ENCODE peak calls at places on chromosomes 4 and X, in six cellular contexts. E is esophagus muscularis mucosa, W is adrenal gland, M is HCT116, A is IMR-90, R is transverse colon. S is an unnamed sample.

GRCh38 chrX:75106772-75107171 is 49.3 kb downstream of the ABCB7 start:
- DNase-seq in A (no peak), R (no peak), M (no peak), E (no peak), W (no peak), S (no peak)

GRCh38 chr4:10180927-10181744 is 64.5 kb upstream of the WDR1 start:
- DNase-seq in E (no peak), R (no peak), A (peak), W (no peak), M (no peak), S (peak)

GRCh38 chrX:46722742-46723568 is 36.0 kb downstream of the SLC9A7 start:
- DNase-seq in E (no peak), R (no peak), M (no peak), A (peak), W (no peak), S (no peak)

GRCh38 chr4:86762649-86763048 is 86.5 kb downstream of the SLC10A6 start:
- DNase-seq in R (no peak), M (no peak), E (no peak), A (no peak), W (no peak), S (no peak)

GRCh38 chr4:188008377-188008776 is 12.8 kb downstream of the ZFP42 start:
- DNase-seq in M (no peak), W (no peak), A (peak), E (no peak), R (no peak), S (no peak)

GRCh38 chr4:124997907-124998306 is 285.4 kb upstream of the ANKRD50 start:
- DNase-seq in E (no peak), R (no peak), A (no peak), W (no peak), M (no peak), S (no peak)

GRCh38 chrX:150567645-150568319 is 639 bp upstream of the MTM1 start:
- DNase-seq in M (no peak), A (no peak), R (no peak), W (no peak), E (no peak), S (no peak)

GRCh38 chr4:153438916-153439756 is 27.0 kb upstream of the TMEM131L start:
- DNase-seq in A (no peak), M (no peak), W (no peak), E (no peak), R (no peak), S (no peak)

GRCh38 chr4:16278178-16278577 is 51.9 kb upstream of the TAPT1 start:
- DNase-seq in A (no peak), M (no peak), W (no peak), R (no peak), E (no peak), S (no peak)

GRCh38 chr4:165208741-165209388 is 1.5 kb downstream of the KLHL2 start:
- DNase-seq in E (no peak), A (no peak), R (no peak), W (no peak), M (no peak), S (peak)

GRCh38 chr4:112813790-112814189 is 176.8 kb downstream of the LARP7 start:
- DNase-seq in W (no peak), R (no peak), A (peak), E (no peak), M (no peak), S (no peak)

GRCh38 chrX:54484666-54485065 is 11.4 kb downstream of the FGD1 start:
- DNase-seq in W (no peak), E (no peak), M (no peak), A (no peak), R (no peak), S (no peak)

GRCh38 chr4:169649545-169650226 is 29.3 kb downstream of the CLCN3 start:
- DNase-seq in R (no peak), E (no peak), M (no peak), W (peak), A (no peak), S (peak)

GRCh38 chrX:96432647-96433046 is 252.0 kb upstream of the DIAPH2 start:
- DNase-seq in W (no peak), E (no peak), R (no peak), A (no peak), M (no peak), S (no peak)

GRCh38 chr4:172270421-172270820 is 457.2 kb downstream of the GALNTL6 start:
- DNase-seq in W (no peak), A (no peak), M (no peak), R (no peak), E (no peak), S (no peak)

GRCh38 chr4:6474705-6475457 is 2.5 kb upstream of the PPP2R2C start:
- DNase-seq in A (no peak), E (peak), W (no peak), R (no peak), M (no peak), S (no peak)

GRCh38 chr4:114383721-114384120 is 214.9 kb upstream of the UGT8 start:
- DNase-seq in R (no peak), A (peak), W (no peak), M (peak), E (no peak), S (no peak)

GRCh38 chr4:107243141-107243779 is 207.1 kb upstream of the DKK2 start:
- DNase-seq in M (no peak), R (peak), W (peak), A (no peak), E (no peak), S (no peak)

GRCh38 chr4:52889778-52890400 is 27.8 kb downstream of the RASL11B start:
- DNase-seq in A (no peak), R (no peak), M (no peak), E (no peak), W (no peak), S (no peak)

GRCh38 chrX:111615227-111615626 is 65.7 kb upstream of the ALG13 start:
- DNase-seq in A (no peak), W (no peak), R (no peak), E (no peak), M (no peak), S (no peak)

GRCh38 chr4:1793496-1793840 is 375 bp downstream of the FGFR3 start:
- DNase-seq in R (peak), E (no peak), A (no peak), W (peak), M (no peak), S (peak)

GRCh38 chrX:71181910-71182799 is 37.5 kb downstream of the NLGN3 start:
- DNase-seq in W (peak), A (peak), E (peak), M (peak), R (peak), S (peak)
- TF ChIP-seq POLR2A in W (peak), A (peak), E (no peak), M (no peak), R (peak), S (peak)

GRCh38 chrX:23784487-23785301 is 1.7 kb downstream of the SAT1 start:
- DNase-seq in M (no peak), W (no peak), A (peak), R (no peak), E (no peak), S (peak)
- TF ChIP-seq POLR2A in M (no peak), W (no peak), A (peak), R (peak), E (no peak), S (no peak)

DNA sequence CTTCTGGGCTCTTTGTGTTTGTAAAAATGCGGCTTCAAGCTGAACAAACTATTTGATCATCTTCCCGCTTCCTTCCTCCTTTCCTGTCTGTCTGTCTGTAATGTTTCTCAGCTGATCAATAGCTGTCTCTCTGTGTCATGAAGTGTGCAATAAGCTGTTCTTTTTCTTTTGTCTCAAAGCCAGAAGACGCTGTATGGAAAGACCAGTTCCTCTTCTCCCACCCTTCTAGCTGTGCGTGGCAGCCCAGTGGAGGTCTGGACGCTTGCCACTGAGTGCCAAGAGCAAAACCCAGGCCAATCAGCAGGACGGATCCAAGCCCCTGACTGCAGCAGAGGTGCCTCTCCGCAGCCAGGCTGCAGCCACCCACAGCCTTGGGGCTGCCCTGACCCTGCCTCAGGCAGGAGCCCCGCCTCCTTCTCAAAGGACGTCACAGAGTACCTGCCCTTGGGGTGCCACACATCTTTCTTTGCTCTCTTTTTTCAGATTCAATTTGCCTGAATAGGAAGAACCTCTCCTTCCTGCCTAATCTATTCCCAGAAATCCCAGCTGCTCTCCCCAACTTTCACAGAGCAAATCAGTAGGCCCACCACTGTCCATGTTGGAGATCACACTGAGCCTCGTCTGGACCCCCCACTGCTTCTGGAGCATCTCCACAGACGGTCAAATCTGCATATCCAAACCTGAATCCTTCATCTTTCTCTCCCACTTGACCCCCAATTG is 59.1 kb downstream of the MAML3 start:
- DNase-seq in W (peak), A (peak), E (peak), R (peak), M (no peak), S (peak)
- TF ChIP-seq POLR2A in W (peak), A (no peak), E (no peak), R (no peak), M (no peak), S (no peak)

DNA sequence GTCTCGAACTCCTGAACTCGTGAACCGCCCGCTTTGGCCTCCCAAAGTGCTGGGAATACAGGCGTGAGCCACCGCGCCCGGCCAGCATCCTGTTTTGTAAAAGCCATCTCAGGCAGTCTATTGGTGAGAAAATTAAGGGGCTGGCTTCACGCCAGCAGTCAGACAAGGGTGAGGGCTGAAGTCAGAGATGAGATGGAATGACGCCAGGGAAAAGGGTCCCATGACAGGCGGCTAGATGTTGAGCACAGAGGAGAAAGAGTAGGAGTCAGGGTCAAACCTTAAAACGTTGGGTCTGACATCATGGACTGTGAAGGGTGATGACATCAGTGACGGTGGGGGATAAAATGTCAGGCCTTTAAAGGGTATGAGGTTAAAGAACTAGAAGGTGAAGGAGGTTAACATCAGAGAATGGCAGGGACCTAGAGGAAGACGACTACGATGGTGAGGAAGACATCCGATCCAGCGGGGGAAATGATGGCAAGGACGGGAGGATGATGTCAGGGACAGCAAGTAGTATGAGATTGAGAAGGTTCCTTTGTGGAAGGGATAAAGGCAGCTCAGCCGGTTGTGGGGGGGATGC is 504 bp upstream of the RBM3 start:
- DNase-seq in A (no peak), M (no peak), E (no peak), R (peak), W (peak), S (no peak)
- TF ChIP-seq POLR2A in A (no peak), M (no peak), E (no peak), R (no peak), W (no peak), S (no peak)

GRCh38 chr4:102344955-102345794 is at the start of gene SLC39A8:
- DNase-seq in E (peak), R (peak), M (peak), A (peak), W (peak), S (peak)
- TF ChIP-seq POLR2A in E (no peak), R (peak), M (peak), A (no peak), W (peak), S (peak)

DNA sequence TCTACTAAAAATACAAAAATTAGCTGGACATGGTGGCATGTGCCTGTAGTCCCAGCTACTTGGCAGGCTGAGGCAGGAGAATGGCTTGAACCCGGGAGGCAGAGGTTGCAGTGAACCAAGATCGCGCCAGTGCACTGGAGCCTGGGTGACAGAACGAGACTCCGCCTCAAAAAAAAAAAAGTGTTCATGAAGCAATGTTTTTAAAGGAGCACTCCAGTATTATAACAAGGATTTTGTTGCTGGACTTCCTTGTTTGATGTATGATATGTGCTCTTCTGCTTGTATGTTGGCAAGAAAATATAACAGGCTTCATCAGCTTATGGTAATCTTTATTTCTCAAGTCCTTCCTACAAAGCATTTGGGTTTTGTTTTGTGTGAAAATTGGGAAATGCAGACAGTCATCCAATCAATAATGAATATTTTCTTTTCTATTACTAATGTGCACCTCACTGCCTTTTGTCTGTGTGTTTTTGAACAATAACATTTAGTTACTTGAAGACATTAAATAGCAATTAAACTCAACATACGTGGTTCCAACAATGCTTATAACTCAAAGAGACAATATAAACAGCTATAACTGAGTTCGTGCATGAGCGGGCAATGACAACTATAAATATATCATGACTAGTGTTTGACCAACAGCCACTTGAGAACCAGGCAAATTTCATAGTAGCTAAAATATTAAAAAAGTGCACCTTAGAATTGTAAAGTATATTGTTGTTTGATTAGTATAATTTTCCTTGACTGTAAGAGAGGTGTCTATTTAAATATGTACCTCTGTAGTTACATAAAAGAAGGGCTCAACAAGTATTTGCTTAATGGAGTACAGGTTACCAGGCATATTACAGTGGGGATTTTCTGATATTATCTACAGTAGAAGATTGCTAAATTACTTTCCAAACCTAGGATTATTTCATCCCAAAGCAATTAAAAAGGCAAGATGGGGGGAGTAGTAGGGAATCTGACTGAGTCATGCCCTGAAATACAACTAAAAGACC is 210.7 kb downstream of the PPP3CA start:
- DNase-seq in W (no peak), M (no peak), R (no peak), E (no peak), A (no peak), S (no peak)
- TF ChIP-seq POLR2A in W (no peak), M (no peak), R (no peak), E (no peak), A (no peak), S (no peak)

GRCh38 chrX:21658152-21658737 is at the start of gene KLHL34:
- DNase-seq in E (no peak), R (peak), M (no peak), A (no peak), W (no peak), S (no peak)
- TF ChIP-seq POLR2A in E (no peak), R (no peak), M (no peak), A (no peak), W (no peak), S (no peak)

GRCh38 chrX:69146739-69147138 is 18.5 kb downstream of the PJA1 start:
- DNase-seq in E (no peak), W (no peak), R (no peak), A (no peak), M (no peak), S (no peak)
- TF ChIP-seq POLR2A in E (no peak), W (no peak), R (no peak), A (no peak), M (no peak), S (no peak)

DNA sequence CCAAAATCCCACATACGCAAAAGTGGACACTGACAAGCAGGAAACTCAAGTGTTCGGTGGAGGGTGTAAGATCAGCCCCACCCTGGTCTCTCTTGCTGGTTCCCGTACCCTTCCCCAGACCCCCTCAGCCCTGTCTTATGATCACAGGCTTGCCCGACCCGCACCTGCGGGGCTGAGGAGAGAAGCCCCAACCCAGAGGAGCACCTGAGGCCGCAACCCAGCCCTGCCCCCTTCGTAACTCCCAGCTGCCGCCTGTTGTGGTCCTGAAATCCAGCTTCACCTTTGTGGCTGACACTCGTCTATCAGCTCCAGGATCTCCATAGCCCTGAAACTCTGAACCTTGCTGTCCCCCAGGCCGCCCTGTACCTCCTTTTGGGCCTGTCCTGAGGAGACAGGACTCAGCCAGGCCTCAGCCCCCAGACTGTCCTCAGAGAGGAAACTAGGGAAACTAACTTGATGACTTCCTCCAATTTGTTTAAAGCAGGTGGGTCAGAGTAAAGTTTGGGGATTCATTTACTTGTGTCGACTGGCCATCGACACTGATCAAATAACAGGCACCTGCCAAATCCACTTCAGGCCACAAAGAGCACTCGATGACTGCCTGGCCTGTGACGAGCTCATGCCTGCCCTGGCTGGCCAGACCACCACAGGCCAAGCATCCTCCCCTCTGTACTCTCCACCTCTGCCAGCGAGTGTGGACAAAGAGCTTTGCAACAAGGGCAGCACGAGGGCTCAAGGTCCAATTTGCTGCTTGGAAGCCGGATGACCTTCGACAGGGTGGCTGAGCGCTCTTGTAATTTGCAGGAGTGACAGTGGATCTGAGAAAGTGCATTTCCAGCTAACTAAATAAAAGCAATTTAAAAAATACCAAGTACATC is 19.3 kb downstream of the DCTD start:
- DNase-seq in A (no peak), R (no peak), E (no peak), M (no peak), W (peak), S (no peak)
- TF ChIP-seq POLR2A in A (no peak), R (no peak), E (no peak), M (no peak), W (no peak), S (no peak)